ENCODE peak calls at places on chromosomes 6 and 20, in nine cellular contexts. S is heart left ventricle, Z is ovary, L is AG04450, H is Peyer's patch, I is tibial artery, P is brain microvascular endothelial cell, N is HCT116, W is A549. D is an unnamed sample.
A peak's percentile ranks its signal among the peaks of the same experiment; 100 is the strongest.

GRCh38 chr20:17648782-17649730 is 33.0 kb downstream of the RRBP1 start:
- DNase-seq in S (no peak), Z (no peak), L (no peak), H (peak; percentile 71), I (peak; percentile 66), P (no peak), N (no peak), W (peak; percentile 62), D (peak; percentile 73)

GRCh38 chr6:67683960-67684359 is 951.1 kb upstream of the ADGRB3 start:
- DNase-seq in S (no peak), Z (no peak), L (no peak), H (no peak), I (no peak), P (peak; percentile 74), N (no peak), W (no peak), D (no peak)

GRCh38 chr6:125149256-125150144 is 4.1 kb upstream of the TPD52L1 start:
- DNase-seq in S (no peak), Z (no peak), L (no peak), H (no peak), I (no peak), P (peak; percentile 50), N (no peak), W (no peak), D (no peak)

GRCh38 chr20:48682529-48683385 is 145.0 kb downstream of the PREX1 start:
- DNase-seq in S (peak; percentile 90), Z (peak; percentile 90), L (peak; percentile 93), H (peak; percentile 84), I (peak; percentile 86), P (peak; percentile 77), N (no peak), W (no peak), D (peak; percentile 91)

GRCh38 chr6:149286905-149287304 is 30.6 kb upstream of the TAB2 start:
- DNase-seq in S (no peak), Z (no peak), L (no peak), H (no peak), I (no peak), P (no peak), N (no peak), W (no peak), D (no peak)

GRCh38 chr6:33664506-33665057 is 43.5 kb downstream of the ITPR3 start:
- DNase-seq in S (no peak), Z (no peak), L (no peak), H (no peak), I (no peak), P (no peak), N (no peak), W (no peak), D (no peak)

GRCh38 chr6:145544031-145544430 is 191.3 kb downstream of the EPM2A start:
- DNase-seq in S (no peak), Z (no peak), L (peak; percentile 68), H (no peak), I (no peak), P (peak; percentile 35), N (peak; percentile 16), W (peak; percentile 1), D (no peak)

GRCh38 chr6:151082079-151082478 is 157.7 kb upstream of the AKAP12 start:
- DNase-seq in S (no peak), Z (no peak), L (no peak), H (no peak), I (no peak), P (no peak), N (peak; percentile 88), W (peak; percentile 12), D (no peak)

GRCh38 chr6:110355031-110355430 is 3.1 kb downstream of the METTL24 start:
- DNase-seq in S (no peak), Z (no peak), L (no peak), H (no peak), I (no peak), P (no peak), N (no peak), W (no peak), D (no peak)

GRCh38 chr6:14436593-14436992 is 319.0 kb downstream of the CD83 start:
- DNase-seq in S (no peak), Z (no peak), L (no peak), H (no peak), I (no peak), P (no peak), N (no peak), W (no peak), D (no peak)

GRCh38 chr20:48706710-48707339 is 121.0 kb downstream of the PREX1 start:
- DNase-seq in S (peak; percentile 52), Z (no peak), L (no peak), H (no peak), I (peak; percentile 94), P (no peak), N (no peak), W (no peak), D (no peak)

GRCh38 chr20:45969712-45970634 is 2.0 kb downstream of the ZNF335 start:
- DNase-seq in S (peak; percentile 26), Z (no peak), L (peak; percentile 32), H (no peak), I (peak; percentile 59), P (peak; percentile 55), N (peak; percentile 66), W (peak; percentile 76), D (no peak)

GRCh38 chr6:156557269-156557885 is 219.8 kb upstream of the ARID1B start:
- DNase-seq in S (peak; percentile 30), Z (no peak), L (no peak), H (no peak), I (no peak), P (peak; percentile 6), N (no peak), W (no peak), D (no peak)

GRCh38 chr20:20369353-20370086 is 1.6 kb downstream of the INSM1 start:
- DNase-seq in S (no peak), Z (no peak), L (no peak), H (no peak), I (no peak), P (no peak), N (no peak), W (no peak), D (no peak)

DNA sequence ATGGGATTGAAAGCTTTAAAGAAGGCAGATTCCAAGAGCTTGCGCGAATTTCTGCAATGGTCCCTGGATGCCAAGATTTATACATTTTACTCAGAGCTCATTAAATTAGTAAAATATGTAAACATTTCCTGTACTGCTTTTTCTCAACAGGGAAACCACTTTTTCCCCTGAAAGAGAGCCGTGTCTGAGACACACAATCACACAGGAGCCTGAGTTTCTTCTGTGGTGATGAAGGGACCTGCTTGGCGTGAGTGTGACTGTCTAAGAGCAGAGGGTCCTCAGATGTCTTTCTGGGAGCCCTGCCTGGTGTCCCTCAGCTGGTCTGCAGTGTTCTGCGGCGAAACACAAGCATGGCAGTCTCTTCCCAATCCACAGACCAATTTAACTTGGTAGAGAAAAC is 12.2 kb upstream of the TAGAP start:
- DNase-seq in S (no peak), Z (no peak), L (no peak), H (no peak), I (no peak), P (no peak), N (no peak), W (no peak), D (no peak)
- TF ChIP-seq CTCF in S (no peak), Z (no peak), L (no peak), H (no peak), I (no peak), P (no peak), N (no peak), W (no peak), D (no peak)

GRCh38 chr6:137810554-137811120 is 56.4 kb upstream of the TNFAIP3 start:
- DNase-seq in S (no peak), Z (no peak), L (no peak), H (no peak), I (no peak), P (no peak), N (no peak), W (no peak), D (no peak)

GRCh38 chr6:137808836-137809315 is 58.2 kb upstream of the TNFAIP3 start:
- DNase-seq in S (no peak), Z (no peak), L (no peak), H (no peak), I (no peak), P (no peak), N (no peak), W (no peak), D (no peak)

GRCh38 chr6:137813308-137813707 is 53.8 kb upstream of the TNFAIP3 start:
- DNase-seq in S (no peak), Z (no peak), L (no peak), H (no peak), I (no peak), P (no peak), N (no peak), W (no peak), D (no peak)

GRCh38 chr6:137811121-137811911 is 55.7 kb upstream of the TNFAIP3 start:
- DNase-seq in S (peak; percentile 31), Z (no peak), L (peak; percentile 43), H (peak; percentile 93), I (peak; percentile 83), P (peak; percentile 88), N (peak; percentile 55), W (peak; percentile 76), D (peak; percentile 86)

GRCh38 chr6:137811912-137812553 is 55.0 kb upstream of the TNFAIP3 start:
- DNase-seq in S (no peak), Z (no peak), L (no peak), H (no peak), I (no peak), P (no peak), N (no peak), W (no peak), D (no peak)
- H3K27ac ChIP-seq in S (no peak overlapping the region), Z (no peak overlapping the region), L (peak overlapping the region; percentile 31), H (peak overlapping the region; percentile 43), I (no peak overlapping the region), P (peak overlapping the region; percentile 78), N (no peak overlapping the region), W (peak overlapping the region; percentile 78), D (peak overlapping the region; percentile 53)

DNA sequence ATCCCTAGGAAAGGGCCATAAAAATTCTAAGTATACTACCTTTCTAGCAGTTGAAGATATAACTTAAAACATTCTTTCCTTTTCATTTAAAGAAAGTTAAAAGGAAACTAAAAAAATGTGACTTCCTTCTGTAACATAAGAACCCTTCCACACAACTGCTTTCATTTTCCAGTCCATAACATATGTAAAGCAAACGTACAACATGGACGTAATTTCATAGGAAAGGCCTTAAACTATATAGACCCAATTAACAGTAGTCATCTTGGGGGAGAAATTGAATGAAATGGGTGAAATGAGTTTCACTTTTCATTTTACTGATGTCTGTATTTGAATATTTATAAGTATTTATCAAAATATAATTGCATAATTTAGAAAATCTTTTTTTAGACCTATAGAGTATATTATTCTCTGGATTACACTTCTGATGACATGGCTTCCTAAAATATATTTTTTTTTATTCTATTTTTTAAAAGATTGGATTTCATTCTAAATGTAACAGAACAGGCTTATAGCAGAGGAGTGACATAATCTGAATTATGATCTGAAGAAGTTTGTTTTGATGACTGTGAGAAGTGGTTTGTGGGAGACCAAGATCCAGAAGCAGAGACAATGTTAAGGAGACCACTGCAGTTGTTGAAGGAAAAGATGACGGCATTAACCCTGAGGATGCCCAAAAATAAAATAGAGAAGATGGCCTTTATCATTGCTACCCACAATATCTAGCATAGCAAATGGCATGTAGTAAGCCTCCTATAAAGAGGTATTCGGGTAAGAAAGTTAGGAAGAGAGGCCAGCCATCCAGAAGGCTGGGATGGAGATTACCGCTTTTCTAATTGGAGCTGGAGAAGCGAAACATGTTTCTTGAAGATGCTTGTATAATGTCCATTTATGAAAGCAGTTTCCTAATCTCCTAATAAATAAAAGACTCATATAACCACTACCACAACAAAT is 260.4 kb downstream of the PTPRK start:
- DNase-seq in S (no peak), Z (no peak), L (no peak), H (no peak), I (no peak), P (no peak), N (no peak), W (no peak), D (no peak)
- TF ChIP-seq CTCF in S (no peak), Z (no peak), L (no peak), H (no peak), I (no peak), P (no peak), N (no peak), W (no peak), D (no peak)

GRCh38 chr20:53180928-53181362 is 208.8 kb downstream of the TSHZ2 start:
- DNase-seq in S (no peak), Z (no peak), L (no peak), H (no peak), I (no peak), P (no peak), N (no peak), W (no peak), D (no peak)
- H3K27ac ChIP-seq in S (no peak overlapping the region), Z (no peak overlapping the region), L (no peak overlapping the region), H (no peak overlapping the region), I (no peak overlapping the region), P (no peak overlapping the region), N (no peak overlapping the region), W (no peak overlapping the region), D (no peak overlapping the region)

D was measured in lower lobe of right lung.